ENCODE peak calls at places on chromosomes 13 and 19, in eight cellular contexts. M, A, K, Y, O, T, G and P are unnamed samples.

GRCh38 chr19:39297931-39298634 is 1.9 kb downstream of the IFNL1 start:
- DNase-seq in M (no peak), A (no peak), K (no peak), Y (peak), O (no peak), T (no peak), G (no peak), P (no peak)

GRCh38 chr19:49447485-49448431 is 3.9 kb downstream of the PIH1D1 start:
- DNase-seq in M (no peak), A (no peak), K (no peak), Y (no peak), O (no peak), T (no peak), G (no peak), P (no peak)

GRCh38 chr19:10602330-10603083 is 15.4 kb upstream of the AP1M2 start:
- DNase-seq in M (peak), A (peak), K (peak), Y (peak), O (no peak), T (peak), G (no peak), P (peak)

GRCh38 chr13:42707596-42707995 is 73.8 kb upstream of the FAM216B start:
- DNase-seq in M (no peak), A (no peak), K (peak), Y (no peak), O (peak), T (no peak), G (no peak), P (no peak)

GRCh38 chr19:28170066-28170465 is 1042.9 kb downstream of the UQCRFS1 start:
- DNase-seq in M (no peak), A (no peak), K (no peak), Y (no peak), O (no peak), T (no peak), G (no peak), P (no peak)

GRCh38 chr13:40637644-40638043 is 28.8 kb downstream of the FOXO1 start:
- DNase-seq in M (no peak), A (no peak), K (no peak), Y (no peak), O (no peak), T (no peak), G (no peak), P (no peak)

GRCh38 chr13:113813070-113813748 is 50.7 kb downstream of the GAS6 start:
- DNase-seq in M (no peak), A (no peak), K (no peak), Y (no peak), O (no peak), T (no peak), G (no peak), P (no peak)

GRCh38 chr19:20039203-20039723 is at the start of gene ZNF682:
- DNase-seq in M (peak), A (peak), K (peak), Y (peak), O (peak), T (no peak), G (peak), P (peak)

GRCh38 chr19:39401549-39402416 is 4.9 kb upstream of the ZFP36 start:
- DNase-seq in M (peak), A (peak), K (peak), Y (peak), O (no peak), T (no peak), G (no peak), P (peak)